ENCODE peak calls at places on chromosome 1, in nine cellular contexts. M, R, V, P, C, X, S, O and U are unnamed samples.

GRCh38 chr1:15856888-15857287 is 9.4 kb downstream of the SPEN start:
- DNase-seq in P (no peak), X (no peak), O (no peak), V (no peak), C (no peak), S (no peak), M (no peak), R (no peak), U (no peak)

GRCh38 chr1:107467286-107467685 is 326.4 kb downstream of the NTNG1 start:
- DNase-seq in V (no peak), O (no peak), C (no peak), S (peak; percentile 49), P (no peak), R (no peak), X (no peak), M (no peak), U (no peak)

GRCh38 chr1:236142358-236143103 is at the start of gene GPR137B:
- DNase-seq in M (peak; percentile 66), X (peak; percentile 48), P (peak; percentile 92), O (peak; percentile 64), S (peak; percentile 44), V (no peak), C (peak; percentile 66), R (peak; percentile 55), U (peak; percentile 73)

GRCh38 chr1:174812026-174812425 is 187.7 kb upstream of the CACYBP start:
- DNase-seq in V (no peak), C (no peak), X (no peak), O (no peak), S (no peak), P (no peak), R (no peak), M (no peak), U (no peak)

GRCh38 chr1:226121049-226121586 is 58.6 kb downstream of the H3-3A start:
- DNase-seq in M (no peak), S (no peak), O (no peak), V (no peak), X (no peak), P (no peak), R (no peak), C (no peak), U (no peak)

GRCh38 chr1:246159290-246160227 is 347.5 kb downstream of the SMYD3 start:
- DNase-seq in R (no peak), C (no peak), V (no peak), O (no peak), S (no peak), M (no peak), X (no peak), P (no peak), U (no peak)

GRCh38 chr1:215888159-215888558 is 321.1 kb downstream of the KCTD3 start:
- DNase-seq in C (no peak), V (no peak), P (no peak), S (no peak), O (no peak), M (no peak), X (no peak), R (no peak), U (no peak)

GRCh38 chr1:3907031-3907534 is 7.0 kb upstream of the C1orf174 start:
- DNase-seq in M (no peak), O (no peak), R (peak; percentile 15), P (peak; percentile 67), V (no peak), C (no peak), S (no peak), X (no peak), U (peak; percentile 55)

GRCh38 chr1:3902111-3902511 is 2.0 kb upstream of the C1orf174 start:
- DNase-seq in P (no peak), S (no peak), V (no peak), R (no peak), C (no peak), M (no peak), O (no peak), X (no peak), U (no peak)

GRCh38 chr1:64790965-64791487 is 46.2 kb downstream of the RAVER2 start:
- DNase-seq in S (no peak), C (no peak), V (no peak), M (no peak), X (no peak), O (no peak), R (no peak), P (no peak), U (no peak)

GRCh38 chr1:197984273-197984672 is 67.1 kb downstream of the LHX9 start:
- DNase-seq in C (no peak), P (no peak), V (no peak), M (no peak), S (no peak), O (no peak), R (no peak), X (no peak), U (no peak)

GRCh38 chr1:208888376-208888775 is 644.2 kb upstream of the PLXNA2 start:
- DNase-seq in O (no peak), X (no peak), R (no peak), M (no peak), C (no peak), S (no peak), P (no peak), V (no peak), U (no peak)

GRCh38 chr1:182120411-182121258 is 59.1 kb upstream of the ZNF648 start:
- DNase-seq in R (peak; percentile 14), M (no peak), S (no peak), C (peak; percentile 62), P (no peak), O (no peak), V (no peak), X (no peak), U (no peak)

GRCh38 chr1:159911668-159912067 is 11.7 kb upstream of the CFAP45 start:
- DNase-seq in X (no peak), P (no peak), V (no peak), C (no peak), O (no peak), S (no peak), M (no peak), R (no peak), U (no peak)

GRCh38 chr1:74508449-74508848 is 4.0 kb downstream of the LRRC53 start:
- DNase-seq in M (no peak), S (peak; percentile 7), O (peak; percentile 31), V (no peak), X (no peak), C (no peak), P (no peak), R (no peak), U (no peak)

GRCh38 chr1:56808385-56808784 is 10.8 kb downstream of the FYB2 start:
- DNase-seq in S (no peak), P (no peak), C (no peak), X (no peak), O (no peak), V (no peak), R (no peak), M (no peak), U (no peak)

GRCh38 chr1:36807262-36807661 is 227.1 kb downstream of the GRIK3 start:
- DNase-seq in P (no peak), X (no peak), C (no peak), M (no peak), O (no peak), R (no peak), S (no peak), V (no peak), U (no peak)

GRCh38 chr1:53736290-53736689 is 2.7 kb downstream of the GLIS1 start:
- DNase-seq in O (no peak), V (no peak), C (no peak), R (no peak), M (no peak), S (no peak), X (no peak), P (no peak), U (no peak)

GRCh38 chr1:209838537-209838936 is 10.8 kb downstream of the UTP25 start:
- DNase-seq in X (no peak), R (no peak), M (no peak), S (no peak), O (no peak), V (no peak), P (no peak), C (no peak), U (no peak)

DNA sequence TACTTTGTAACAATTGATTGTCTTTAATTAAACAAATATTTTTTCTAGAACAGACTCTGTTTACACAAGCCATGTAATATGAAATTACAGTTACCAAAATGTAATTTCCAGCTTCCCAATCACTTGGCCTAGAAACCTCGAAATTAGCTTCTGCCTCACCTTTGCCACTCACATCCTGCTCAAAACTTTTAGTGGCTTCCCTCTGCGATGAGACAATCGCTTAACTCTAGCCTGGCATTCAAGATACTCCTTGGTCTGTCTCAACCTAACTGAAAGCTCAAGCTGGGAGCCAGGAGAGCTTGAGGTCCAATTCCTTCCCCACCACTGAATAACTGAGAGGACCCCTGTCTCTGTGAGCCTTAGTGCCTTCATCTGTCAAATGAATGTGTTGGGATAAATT is 42.8 kb downstream of the GFI1 start:
- DNase-seq in C (no peak), S (no peak), M (no peak), O (no peak), X (no peak), P (no peak), R (no peak), V (no peak), U (no peak)
- TF ChIP-seq CTCF in C (no peak), S (no peak), M (no peak), O (no peak), X (no peak), P (no peak), R (no peak), V (no peak), U (no peak)

GRCh38 chr1:16999863-17000262 is 11.9 kb downstream of the ATP13A2 start:
- DNase-seq in R (no peak), C (no peak), P (no peak), V (no peak), M (no peak), X (no peak), O (no peak), S (no peak), U (no peak)
- TF ChIP-seq CTCF in R (no peak), C (no peak), P (no peak), V (no peak), M (no peak), X (no peak), O (peak; percentile 46), S (no peak), U (no peak)

GRCh38 chr1:234089396-234089795 is 184.9 kb downstream of the SLC35F3 start:
- DNase-seq in O (peak; percentile 61), X (no peak), R (no peak), M (no peak), S (no peak), C (no peak), P (no peak), V (no peak), U (no peak)
- TF ChIP-seq CTCF in O (peak; percentile 66), X (no peak), R (no peak), M (no peak), S (no peak), C (no peak), P (no peak), V (no peak), U (no peak)

DNA sequence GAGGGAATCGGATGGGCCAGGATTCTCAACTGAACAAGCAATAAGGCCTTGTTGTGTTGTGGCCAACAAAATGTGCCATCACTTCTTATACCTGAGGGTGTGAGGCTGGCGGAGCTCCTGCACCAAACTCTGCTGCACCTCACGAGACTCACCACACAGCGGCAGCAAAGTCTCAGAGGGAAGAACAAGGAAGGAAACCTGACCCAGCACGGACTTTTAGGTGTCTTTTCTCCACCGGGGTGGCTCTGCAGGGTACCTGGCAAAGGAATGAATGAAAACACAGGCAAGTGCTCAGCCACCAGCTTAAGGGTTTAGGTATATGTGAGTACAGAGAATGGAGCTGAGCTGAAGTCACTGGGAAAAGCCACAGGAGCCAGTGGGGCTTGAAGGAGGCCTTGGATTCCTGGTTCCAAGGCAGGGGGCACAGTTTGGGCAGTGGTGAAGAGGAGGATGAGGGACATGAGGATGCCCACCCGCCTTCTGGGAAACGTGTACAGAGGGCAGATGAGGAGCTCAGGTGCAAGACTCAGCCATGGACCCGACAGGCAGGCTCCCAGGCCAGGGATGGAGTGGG is 31.1 kb upstream of the HSD3B1 start:
- DNase-seq in P (peak; percentile 44), O (peak; percentile 89), V (no peak), M (peak; percentile 13), S (peak; percentile 73), X (peak; percentile 25), C (peak; percentile 40), R (peak; percentile 33), U (peak; percentile 69)
- TF ChIP-seq CTCF in P (peak; percentile 15), O (peak; percentile 82), V (peak; percentile 64), M (peak; percentile 52), S (peak; percentile 86), X (no peak), C (peak; percentile 30), R (peak; percentile 76), U (peak; percentile 65)